ENCODE peak calls at places on chromosomes 4 and X, in four cellular contexts. P, L, R and C are unnamed samples.

GRCh38 chrX:45683914-45684313 is 483.2 kb upstream of the DIPK2B start:
- DNase-seq in R (no peak), L (no peak), P (no peak), C (no peak)

GRCh38 chrX:3638280-3638873 is 75.1 kb downstream of the PRKX start:
- DNase-seq in R (peak; percentile 11), P (peak; percentile 34), L (no peak), C (peak; percentile 8)

GRCh38 chrX:133985164-133986007 is at the start of gene GPC3:
- DNase-seq in P (no peak), L (no peak), R (peak; percentile 73), C (no peak)

GRCh38 chrX:54640103-54640428 is 110.0 kb downstream of the GNL3L start:
- DNase-seq in L (no peak), P (no peak), R (no peak), C (no peak)

GRCh38 chr4:76182463-76182862 is 31.2 kb downstream of the SCARB2 start:
- DNase-seq in R (no peak), P (no peak), L (no peak), C (no peak)

GRCh38 chr4:133186210-133186609 is 37.1 kb downstream of the PCDH10 start:
- DNase-seq in P (no peak), L (no peak), R (no peak), C (no peak)

GRCh38 chrX:47515941-47516649 is 33.1 kb upstream of the ZNF41 start:
- DNase-seq in L (no peak), R (no peak), P (peak; percentile 78), C (no peak)

GRCh38 chr4:85520765-85521749 is 46.1 kb downstream of the ARHGAP24 start:
- DNase-seq in P (no peak), R (no peak), L (no peak), C (no peak)

GRCh38 chrX:154593201-154593600 is 8.3 kb downstream of the CTAG1A start:
- DNase-seq in R (no peak), L (no peak), P (no peak), C (no peak)

GRCh38 chr4:38162240-38162784 is 202.1 kb downstream of the PTTG2 start:
- DNase-seq in L (no peak), P (peak; percentile 70), R (peak; percentile 96), C (peak; percentile 57)

GRCh38 chr4:143186202-143186601 is 1.5 kb downstream of the USP38 start:
- DNase-seq in P (peak; percentile 25), L (no peak), R (peak; percentile 37), C (no peak)

GRCh38 chrX:33138677-33139249 is 72.6 kb downstream of the DMD start:
- DNase-seq in P (no peak), L (no peak), R (no peak), C (no peak)

GRCh38 chr4:89254847-89255246 is 52.8 kb downstream of the GPRIN3 start:
- DNase-seq in P (peak; percentile 15), R (peak; percentile 12), L (no peak), C (no peak)

GRCh38 chr4:155931634-155932033 is 22.0 kb downstream of the CTSO start:
- DNase-seq in R (no peak), P (no peak), L (no peak), C (no peak)

GRCh38 chrX:123731987-123732678 is 719 bp downstream of the THOC2 start:
- DNase-seq in L (peak; percentile 50), P (no peak), R (no peak), C (no peak)

GRCh38 chr4:211033-211511 is 86.8 kb downstream of the ZNF718 start:
- DNase-seq in R (no peak), L (no peak), P (no peak), C (no peak)

GRCh38 chr4:39446842-39447573 is 11.7 kb downstream of the RPL9 start:
- DNase-seq in R (no peak), L (peak; percentile 75), P (peak; percentile 40), C (no peak)

GRCh38 chr4:23015821-23016220 is 323.1 kb downstream of the GBA3 start:
- DNase-seq in R (no peak), L (no peak), P (peak; percentile 55), C (no peak)

GRCh38 chr4:150363721-150364688 is 217.9 kb upstream of the MAB21L2 start:
- DNase-seq in L (no peak), R (no peak), P (no peak), C (no peak)

GRCh38 chr4:128228021-128228571 is 59.5 kb downstream of the PGRMC2 start:
- DNase-seq in R (no peak), P (peak; percentile 43), L (peak; percentile 76), C (no peak)

GRCh38 chr4:88722828-88723227 is 25.2 kb upstream of the NAP1L5 start:
- DNase-seq in L (no peak), R (no peak), P (no peak), C (no peak)

GRCh38 chrX:38206542-38206941 is 14.1 kb downstream of the SRPX start:
- DNase-seq in L (no peak), R (no peak), P (peak; percentile 31), C (no peak)

GRCh38 chr4:16826397-16826910 is 72.0 kb downstream of the LDB2 start:
- DNase-seq in R (no peak), P (no peak), L (no peak), C (no peak)

GRCh38 chr4:47863486-47863885 is 25.6 kb upstream of the CORIN start:
- DNase-seq in R (no peak), L (no peak), P (no peak), C (no peak)

GRCh38 chr4:52838729-52839722 is 23.1 kb upstream of the RASL11B start:
- DNase-seq in R (peak; percentile 8), P (no peak), L (no peak), C (no peak)

GRCh38 chr4:81838586-81838985 is 366.9 kb upstream of the RASGEF1B start:
- DNase-seq in P (no peak), R (no peak), L (no peak), C (no peak)

GRCh38 chr4:59537231-59537886 is 1662.8 kb upstream of the ADGRL3 start:
- DNase-seq in P (no peak), R (no peak), L (no peak), C (no peak)

GRCh38 chr4:44806076-44806475 is 79.7 kb upstream of the GNPDA2 start:
- DNase-seq in P (no peak), R (no peak), L (no peak), C (no peak)

GRCh38 chr4:187615972-187616371 is 379.6 kb upstream of the ZFP42 start:
- DNase-seq in R (no peak), P (no peak), L (no peak), C (no peak)

GRCh38 chr4:133316874-133317273 is 167.8 kb downstream of the PCDH10 start:
- DNase-seq in P (no peak), R (no peak), L (no peak), C (no peak)

GRCh38 chrX:71637253-71637618 is 18.9 kb upstream of the CXCR3 start:
- DNase-seq in R (no peak), L (no peak), P (peak; percentile 31), C (no peak)

GRCh38 chr4:149987330-149987751 is 90.9 kb upstream of the DCLK2 start:
- DNase-seq in R (no peak), P (peak; percentile 54), L (no peak), C (no peak)

GRCh38 chrX:142549923-142550322 is 344.8 kb upstream of the MAGEC2 start:
- DNase-seq in L (no peak), P (no peak), R (no peak), C (no peak)

GRCh38 chr4:178599521-178599920 is 1157.3 kb upstream of the AGA start:
- DNase-seq in P (no peak), R (no peak), L (no peak), C (no peak)

GRCh38 chrX:46551494-46552128 is 6.4 kb upstream of the ZNF674 start:
- DNase-seq in P (no peak), R (no peak), L (no peak), C (no peak)

DNA sequence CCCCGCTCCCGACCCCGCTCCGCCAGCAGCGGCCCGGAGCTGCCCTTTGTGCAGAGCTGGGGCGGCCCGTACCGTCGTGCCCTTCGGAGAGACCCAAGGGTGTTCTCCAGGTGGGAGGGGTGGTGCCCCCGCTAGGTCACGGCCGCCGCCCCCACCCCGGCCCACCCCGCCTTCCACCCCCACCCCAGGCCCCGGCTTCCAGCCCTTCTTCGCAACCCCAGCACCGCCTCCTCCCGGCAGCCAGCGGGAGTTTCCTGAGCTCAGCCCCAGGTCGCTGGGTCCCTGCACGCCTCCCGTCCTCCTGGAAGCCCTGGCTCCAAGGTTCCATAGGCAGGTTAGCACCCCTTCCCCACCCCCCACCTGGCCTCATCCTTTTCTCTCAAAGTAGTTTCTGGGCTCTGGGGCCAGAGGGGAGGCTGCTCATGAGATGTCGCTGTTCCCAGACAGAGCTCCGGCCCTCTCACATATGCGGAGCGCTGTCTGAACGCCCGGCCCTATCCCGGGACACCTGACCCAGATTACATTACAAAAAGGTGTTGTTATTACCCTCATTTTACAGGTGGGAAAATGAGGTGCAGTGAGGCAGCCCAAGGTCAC is 25.2 kb upstream of the FGFR3 start:
- DNase-seq in P (peak; percentile 31), R (peak; percentile 76), L (no peak), C (no peak)
- TF ChIP-seq CTCF in P (peak; percentile 39), R (peak; percentile 71), L (no peak), C (peak; percentile 38)

GRCh38 chr4:184401397-184402171 is 72.8 kb downstream of the IRF2 start:
- DNase-seq in P (no peak), R (no peak), L (no peak), C (no peak)

GRCh38 chr4:184399505-184399893 is 74.9 kb downstream of the IRF2 start:
- DNase-seq in P (no peak), R (no peak), L (no peak), C (no peak)

GRCh38 chr4:184400891-184401290 is 73.5 kb downstream of the IRF2 start:
- DNase-seq in P (no peak), R (no peak), L (no peak), C (no peak)

GRCh38 chr4:184398741-184399504 is 75.4 kb downstream of the IRF2 start:
- DNase-seq in L (no peak), P (no peak), R (no peak), C (no peak)

GRCh38 chr4:184400375-184400870 is 73.9 kb downstream of the IRF2 start:
- DNase-seq in P (peak; percentile 93), L (no peak), R (no peak), C (peak; percentile 91)
- TF ChIP-seq CTCF in P (peak; percentile 54), L (no peak), R (no peak), C (peak; percentile 40)

GRCh38 chrX:21972721-21973120 is 32.2 kb downstream of the SMS start:
- DNase-seq in R (no peak), L (no peak), P (peak; percentile 71), C (no peak)
- TF ChIP-seq CTCF in R (no peak), L (no peak), P (peak; percentile 16), C (no peak)

GRCh38 chrX:114626323-114626722 is 42.4 kb downstream of the HTR2C start:
- DNase-seq in P (peak; percentile 25), L (no peak), R (peak; percentile 0), C (no peak)
- TF ChIP-seq CTCF in P (peak; percentile 52), L (peak; percentile 31), R (peak; percentile 33), C (peak; percentile 38)